ENCODE peak calls at places on chromosomes 5 and 9, in five cellular contexts. X is HEK293T, C is glomerular endothelial cell, S is breast epithelium, K is putamen. Z is an unnamed sample.

GRCh38 chr5:155408465-155408864 is 394.9 kb downstream of the KIF4B start:
- DNase-seq in X (no peak), K (no peak), S (no peak), C (no peak), Z (no peak)

GRCh38 chr5:112706446-112707016 is 31.2 kb upstream of the APC start:
- DNase-seq in K (no peak), C (no peak), X (no peak), S (no peak), Z (no peak)

GRCh38 chr9:17665450-17665849 is 86.6 kb downstream of the SH3GL2 start:
- DNase-seq in X (no peak), S (no peak), K (no peak), C (no peak), Z (no peak)

GRCh38 chr9:4740373-4740622 is 704 bp downstream of the AK3 start:
- DNase-seq in X (no peak), S (no peak), K (peak; percentile 14), C (peak; percentile 16), Z (no peak)

GRCh38 chr9:96279927-96280326 is 22.0 kb downstream of the HSD17B3 start:
- DNase-seq in C (no peak), S (no peak), K (no peak), X (no peak), Z (no peak)

GRCh38 chr5:175351126-175351525 is 92.9 kb downstream of the DRD1 start:
- DNase-seq in K (no peak), C (no peak), X (no peak), S (no peak), Z (no peak)

GRCh38 chr5:43401827-43402226 is 10.4 kb downstream of the CCL28 start:
- DNase-seq in S (no peak), X (peak; percentile 41), K (no peak), C (no peak), Z (no peak)

GRCh38 chr9:111804636-111805035 is 9.9 kb upstream of the SHOC1 start:
- DNase-seq in S (no peak), X (no peak), C (no peak), K (no peak), Z (no peak)

GRCh38 chr9:115193777-115194176 is 75.8 kb upstream of the TNC start:
- DNase-seq in S (no peak), K (no peak), X (no peak), C (no peak), Z (no peak)